ENCODE peak calls at places on chromosomes 4 and X, in six cellular contexts. U is psoas muscle, H is upper lobe of right lung, B is adrenal gland, K is pancreas, X is Peyer's patch. R is an unnamed sample. For H3K4me1, the result is how much of the 10 kb centered on the place peaks cover.

GRCh38 chr4:52576326-52576725 is 82.8 kb downstream of the USP46 start:
- DNase-seq in K (no peak), B (no peak), X (no peak), U (no peak), H (no peak), R (no peak)

GRCh38 chr4:52658671-52659015 is 458 bp downstream of the USP46 start:
- DNase-seq in U (peak), X (no peak), K (peak), B (no peak), H (no peak), R (no peak)

GRCh38 chr4:29588615-29589014 is 1131.6 kb upstream of the PCDH7 start:
- DNase-seq in B (no peak), K (no peak), X (no peak), H (no peak), U (no peak), R (no peak)

GRCh38 chr4:68074397-68074796 is 55.3 kb downstream of the TMPRSS11F start:
- DNase-seq in X (no peak), H (no peak), B (no peak), U (no peak), K (no peak), R (no peak)

GRCh38 chrX:135410861-135411627 is 10.7 kb upstream of the SMIM10L2A start:
- DNase-seq in U (no peak), X (no peak), H (no peak), B (no peak), K (no peak), R (no peak)

GRCh38 chr4:107691378-107691777 is 28.7 kb downstream of the PAPSS1 start:
- DNase-seq in X (no peak), K (no peak), B (no peak), H (no peak), U (no peak), R (no peak)

GRCh38 chr4:77007358-77008230 is 58.0 kb downstream of the SEPTIN11 start:
- DNase-seq in X (no peak), U (no peak), B (no peak), K (no peak), H (no peak), R (no peak)

GRCh38 chr4:26330186-26330787 is 9.5 kb downstream of the RBPJ start:
- DNase-seq in H (no peak), B (no peak), U (no peak), X (no peak), K (no peak), R (no peak)

GRCh38 chrX:15507005-15507404 is 6.4 kb downstream of the BMX start:
- DNase-seq in H (no peak), X (no peak), K (no peak), U (no peak), B (no peak), R (no peak)

GRCh38 chr4:96312049-96312685 is 472.3 kb downstream of the PDHA2 start:
- DNase-seq in H (no peak), X (no peak), B (no peak), U (no peak), K (no peak), R (no peak)

GRCh38 chr4:139866270-139866962 is 200.8 kb downstream of the MGST2 start:
- DNase-seq in B (no peak), K (no peak), U (no peak), H (no peak), X (no peak), R (no peak)

GRCh38 chrX:136878423-136878822 is 2.1 kb downstream of the RBMX start:
- DNase-seq in X (no peak), B (no peak), K (no peak), U (no peak), H (no peak), R (no peak)

GRCh38 chrX:47169273-47169672 is 24.3 kb downstream of the RBM10 start:
- DNase-seq in U (no peak), K (no peak), H (peak), X (peak), B (peak), R (no peak)

GRCh38 chr4:169621754-169622481 is 1.5 kb downstream of the CLCN3 start:
- DNase-seq in B (no peak), H (no peak), X (no peak), K (no peak), U (no peak), R (no peak)

GRCh38 chrX:72054776-72055495 is 76.8 kb downstream of the RTL5 start:
- DNase-seq in X (no peak), H (no peak), K (no peak), B (peak), U (no peak), R (no peak)

GRCh38 chr4:84681488-84682274 is 98.8 kb downstream of the CDS1 start:
- DNase-seq in B (no peak), U (no peak), K (no peak), X (peak), H (no peak), R (no peak)
- TF ChIP-seq CTCF in B (no peak), U (no peak), K (no peak), X (no peak), H (no peak), R (no peak)

GRCh38 chr4:10102981-10103330 is 13.6 kb downstream of the WDR1 start:
- DNase-seq in B (no peak), K (no peak), X (no peak), U (no peak), H (no peak), R (no peak)

GRCh38 chr4:10100734-10101216 is 15.8 kb downstream of the WDR1 start:
- DNase-seq in K (no peak), B (no peak), X (peak), H (peak), U (no peak), R (no peak)

GRCh38 chr4:10099521-10100325 is 16.9 kb downstream of the WDR1 start:
- DNase-seq in U (no peak), X (no peak), B (no peak), K (no peak), H (no peak), R (no peak)

GRCh38 chr4:10102193-10102980 is 14.2 kb downstream of the WDR1 start:
- DNase-seq in X (no peak), K (no peak), B (no peak), U (no peak), H (no peak), R (no peak)

DNA sequence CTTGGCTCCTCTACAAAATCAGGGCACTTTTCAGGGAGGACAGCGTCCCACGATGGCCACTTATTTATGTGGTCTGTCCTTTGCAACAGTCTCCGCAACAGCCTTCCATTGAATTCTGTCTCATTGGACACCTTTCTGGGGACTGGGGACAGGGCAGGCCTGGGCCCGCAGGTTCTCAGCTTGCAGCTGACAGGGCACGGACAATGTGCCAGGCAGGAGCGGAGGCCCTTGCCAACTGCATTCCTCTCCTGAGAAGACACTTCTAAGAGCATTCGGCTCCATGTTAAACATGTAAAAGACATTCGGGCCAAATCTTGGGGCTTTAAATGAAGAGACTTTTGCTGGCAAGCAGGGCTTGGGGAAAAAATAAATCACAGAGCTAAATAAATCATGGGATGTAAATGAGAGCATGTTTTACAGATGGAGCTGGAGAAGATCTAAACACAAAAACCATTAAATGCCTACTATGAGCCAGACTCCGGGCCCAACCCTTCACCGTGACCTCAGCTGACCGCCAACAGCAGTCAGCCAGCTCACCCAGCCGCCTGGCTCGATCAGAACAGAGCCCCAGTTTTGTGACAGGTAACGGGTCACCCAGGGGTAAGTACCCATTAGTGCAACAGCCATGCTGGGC is 14.9 kb downstream of the WDR1 start:
- DNase-seq in U (no peak), H (no peak), K (no peak), X (no peak), B (no peak), R (no peak)
- H3K4me1 ChIP-seq in U (half or more), H (half or more), K (under half), X (half or more), B (under half), R (half or more)

GRCh38 chr4:141347738-141348524 is 127.2 kb downstream of the ZNF330 start:
- DNase-seq in U (no peak), B (no peak), H (no peak), K (no peak), X (no peak), R (no peak)

GRCh38 chr4:141340458-141340857 is 119.8 kb downstream of the ZNF330 start:
- DNase-seq in U (no peak), H (no peak), B (no peak), K (no peak), X (no peak), R (no peak)

GRCh38 chr4:141348589-141348988 is 127.9 kb downstream of the ZNF330 start:
- DNase-seq in U (no peak), X (no peak), K (no peak), B (no peak), H (no peak), R (no peak)

GRCh38 chr4:141350122-141350904 is 129.6 kb downstream of the ZNF330 start:
- DNase-seq in K (peak), B (no peak), U (no peak), H (peak), X (peak), R (no peak)

DNA sequence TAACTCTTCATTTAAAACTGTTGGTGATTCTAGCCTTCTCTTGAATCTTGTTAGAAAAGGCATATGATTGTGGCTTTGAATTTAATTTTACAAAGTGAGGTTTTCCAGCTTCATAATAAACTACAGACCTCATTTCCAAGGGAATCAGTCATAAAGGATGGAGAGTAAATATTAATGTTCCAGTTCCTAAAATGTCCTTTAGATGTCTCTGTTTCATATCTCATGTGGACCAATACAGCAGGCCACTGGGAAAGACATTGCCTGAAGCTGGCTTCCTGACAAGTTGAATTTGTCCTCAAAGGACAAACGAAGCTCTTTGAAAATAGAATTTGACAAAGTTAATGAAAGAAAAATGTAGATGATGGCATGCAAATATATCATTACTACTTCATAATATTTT is 125.4 kb downstream of the ZNF330 start:
- DNase-seq in X (no peak), K (no peak), H (no peak), B (peak), U (no peak), R (no peak)
- TF ChIP-seq CTCF in X (peak), K (peak), H (peak), B (peak), U (peak), R (peak)

GRCh38 chr4:105708376-105709080 is at the start of the genes GSTCD and INTS12:
- DNase-seq in H (peak), U (peak), X (peak), K (peak), B (peak), R (no peak)

GRCh38 chr4:105710678-105711077 is 2.1 kb downstream of the GSTCD start:
- DNase-seq in X (no peak), H (no peak), K (no peak), U (no peak), B (no peak), R (no peak)

GRCh38 chr4:105707783-105708182 is 706 bp downstream of the INTS12 start:
- DNase-seq in X (no peak), H (no peak), U (no peak), K (no peak), B (no peak), R (no peak)

GRCh38 chr4:105710012-105710600 is 1.5 kb downstream of the GSTCD start:
- DNase-seq in X (no peak), H (no peak), B (no peak), K (no peak), U (no peak), R (no peak)

GRCh38 chr4:105709081-105709450 is 482 bp downstream of the GSTCD start:
- DNase-seq in H (no peak), X (peak), B (no peak), K (no peak), U (no peak), R (no peak)
- H3K4me1 ChIP-seq in H (under half), X (under half), B (under half), K (under half), U (under half), R (under half)

GRCh38 chrX:110420771-110421498 is 62.3 kb downstream of the RTL9 start:
- DNase-seq in B (no peak), X (no peak), K (no peak), H (no peak), U (no peak), R (no peak)
- TF ChIP-seq CTCF in B (no peak), X (no peak), K (no peak), H (no peak), U (peak), R (peak)

GRCh38 chr4:92232566-92232965 is 71.2 kb upstream of the GRID2 start:
- DNase-seq in B (no peak), U (no peak), H (no peak), K (no peak), X (no peak), R (peak)
- H3K4me1 ChIP-seq in B (under half), U (under half), H (under half), K (under half), X (under half), R (under half)

DNA sequence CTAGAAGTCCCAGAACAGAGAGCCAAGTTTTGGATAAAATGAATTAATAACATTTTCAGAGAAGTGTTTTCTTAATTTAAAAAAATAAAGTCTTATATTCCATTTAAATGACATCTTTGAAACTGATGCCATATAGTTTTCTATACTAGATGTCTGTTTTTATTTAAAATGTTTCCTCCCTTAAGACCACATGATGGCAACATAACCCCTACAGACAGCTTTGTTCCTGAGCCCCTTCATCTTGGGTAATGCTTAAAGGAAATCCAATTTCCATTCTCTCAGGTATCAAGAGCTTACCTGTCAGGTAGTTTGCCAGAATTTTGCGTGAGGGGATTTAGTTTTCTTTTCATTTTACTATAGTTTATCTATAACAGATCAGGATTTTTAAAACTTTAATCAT is 181.4 kb upstream of the UGT8 start:
- DNase-seq in B (no peak), H (no peak), X (no peak), K (no peak), U (no peak), R (no peak)
- TF ChIP-seq CTCF in B (no peak), H (no peak), X (no peak), K (no peak), U (no peak), R (no peak)

DNA sequence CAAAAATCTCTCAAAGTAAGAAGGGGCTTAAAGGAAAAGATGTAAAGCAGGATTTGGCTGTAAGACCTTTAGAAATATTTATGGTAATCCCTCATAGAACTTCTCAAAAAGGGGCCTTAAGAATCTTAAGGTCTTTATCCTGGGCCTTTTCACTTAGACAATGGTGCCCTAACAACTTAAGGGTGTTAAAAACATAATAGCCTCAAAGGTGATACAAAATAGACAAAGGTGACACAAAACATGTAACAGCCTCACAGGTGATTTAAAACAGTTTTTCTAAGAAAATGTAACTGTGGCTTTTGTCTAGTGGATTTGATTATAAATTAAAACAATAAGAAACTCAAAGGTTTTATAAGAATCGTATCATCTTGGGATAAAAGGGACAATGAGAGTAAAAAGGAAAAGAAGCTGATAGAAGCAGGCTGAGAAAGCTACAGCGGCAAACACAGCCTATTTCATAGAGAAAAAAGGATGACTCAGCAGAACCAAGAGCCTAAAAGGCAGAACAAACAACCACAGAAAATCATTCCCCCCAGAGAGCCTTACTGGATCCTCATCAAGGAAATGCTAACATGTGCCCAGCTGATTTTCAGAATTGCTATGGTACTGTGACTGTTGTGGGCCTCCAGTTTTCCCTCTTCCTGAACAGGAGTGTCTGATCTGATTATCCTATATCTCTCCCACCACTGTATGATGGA is 164.3 kb downstream of the STPG2 start:
- DNase-seq in B (no peak), X (no peak), U (no peak), H (no peak), K (no peak), R (no peak)
- H3K4me1 ChIP-seq in B (under half), X (under half), U (under half), H (under half), K (under half), R (under half)

R was measured in keratinocyte.